ENCODE peak calls at places on chromosomes 1 and 21, in nine cellular contexts. O is tibial nerve, D is suprapubic skin, B is A549, H is K562, I is ovary, Q is breast epithelium, K is stomach, P is endothelial cell of umbilical vein. W is an unnamed sample.

GRCh38 chr1:176888471-176889032 is 276.0 kb downstream of the ASTN1 start:
- DNase-seq in P (no peak), O (no peak), Q (no peak), I (no peak), H (no peak), D (no peak), B (no peak), K (no peak), W (no peak)

GRCh38 chr1:244159646-244160045 is 108.6 kb downstream of the ZBTB18 start:
- DNase-seq in O (no peak), B (no peak), I (no peak), D (no peak), K (no peak), Q (no peak), P (no peak), H (no peak), W (no peak)

GRCh38 chr21:35525443-35525842 is 476.3 kb upstream of the RUNX1 start:
- DNase-seq in D (no peak), I (no peak), P (no peak), K (no peak), H (no peak), B (no peak), Q (no peak), O (no peak), W (no peak)

GRCh38 chr1:5370321-5370720 is 621.9 kb downstream of the NPHP4 start:
- DNase-seq in B (no peak), P (no peak), H (no peak), D (no peak), I (no peak), O (no peak), K (no peak), Q (no peak), W (no peak)

GRCh38 chr1:110440877-110441276 is 10.1 kb upstream of the PROK1 start:
- DNase-seq in Q (no peak), O (no peak), H (no peak), I (peak), D (no peak), P (no peak), B (no peak), K (no peak), W (no peak)

GRCh38 chr1:211828584-211829342 is 1.8 kb downstream of the LPGAT1 start:
- DNase-seq in P (no peak), H (no peak), K (no peak), B (no peak), D (no peak), Q (no peak), I (no peak), O (no peak), W (no peak)

GRCh38 chr1:52424757-52425265 is 20.4 kb downstream of the PRPF38A start:
- DNase-seq in P (no peak), D (no peak), O (no peak), I (no peak), B (no peak), Q (no peak), K (no peak), H (no peak), W (no peak)

GRCh38 chr1:18858070-18858688 is 1.3 kb downstream of the TAS1R2 start:
- DNase-seq in H (no peak), K (no peak), B (no peak), O (no peak), D (no peak), P (no peak), I (no peak), Q (no peak), W (no peak)

GRCh38 chr1:205480349-205481278 is 23.9 kb upstream of the CDK18 start:
- DNase-seq in D (no peak), B (no peak), Q (no peak), K (no peak), O (no peak), P (no peak), H (no peak), I (no peak), W (peak)

GRCh38 chr1:48493970-48494769 is 22.2 kb upstream of the SPATA6 start:
- DNase-seq in D (no peak), B (no peak), Q (no peak), O (no peak), K (no peak), P (peak), I (peak), H (no peak), W (no peak)

GRCh38 chr1:16371725-16372124 is 4.7 kb downstream of the SZRD1 start:
- DNase-seq in H (no peak), K (no peak), O (no peak), B (peak), D (no peak), P (peak), Q (no peak), I (no peak), W (no peak)

GRCh38 chr1:234564035-234565029 is 45.6 kb downstream of the IRF2BP2 start:
- DNase-seq in K (no peak), O (no peak), B (peak), P (peak), Q (peak), I (no peak), D (no peak), H (no peak), W (no peak)

GRCh38 chr21:41906770-41907169 is 27.6 kb upstream of the PRDM15 start:
- DNase-seq in H (no peak), K (no peak), O (no peak), P (no peak), I (no peak), Q (no peak), D (no peak), B (no peak), W (no peak)

GRCh38 chr1:168509875-168510594 is 33.8 kb downstream of the XCL2 start:
- DNase-seq in H (no peak), K (no peak), P (no peak), O (no peak), Q (no peak), D (no peak), I (no peak), B (no peak), W (no peak)

GRCh38 chr21:42474043-42474831 is 21.8 kb downstream of the RSPH1 start:
- DNase-seq in H (no peak), D (peak), K (peak), Q (no peak), I (no peak), P (peak), B (peak), O (no peak), W (peak)

GRCh38 chr1:31954607-31955283 is 16.6 kb upstream of the PTP4A2 start:
- DNase-seq in P (peak), B (peak), D (peak), K (peak), Q (peak), O (peak), H (peak), I (peak), W (peak)

GRCh38 chr1:65541161-65541560 is 120.7 kb downstream of the LEPR start:
- DNase-seq in O (no peak), D (no peak), K (no peak), I (no peak), P (no peak), B (no peak), Q (no peak), H (no peak), W (no peak)

GRCh38 chr1:173043253-173043652 is 7.5 kb downstream of the TNFSF18 start:
- DNase-seq in O (no peak), K (no peak), P (peak), H (no peak), D (no peak), I (no peak), B (peak), Q (no peak), W (no peak)

GRCh38 chr1:59999746-60000145 is 73.2 kb upstream of the CYP2J2 start:
- DNase-seq in I (no peak), O (no peak), B (no peak), D (no peak), P (no peak), K (no peak), H (no peak), Q (no peak), W (no peak)

GRCh38 chr1:234676103-234676594 is 66.2 kb upstream of the IRF2BP2 start:
- DNase-seq in H (peak), I (peak), Q (peak), D (peak), B (peak), K (peak), O (peak), P (peak), W (peak)

GRCh38 chr1:206933333-206933945 is 11.7 kb upstream of the FCMR start:
- DNase-seq in O (no peak), B (peak), H (peak), K (peak), Q (no peak), D (no peak), I (no peak), P (peak), W (no peak)

GRCh38 chr1:193434319-193434718 is 247.9 kb upstream of the B3GALT2 start:
- DNase-seq in H (no peak), K (no peak), I (no peak), P (peak), Q (no peak), B (no peak), D (no peak), O (no peak), W (no peak)

GRCh38 chr1:76901158-76901767 is 34.0 kb downstream of the ST6GALNAC5 start:
- DNase-seq in H (peak), Q (no peak), P (peak), D (no peak), O (no peak), I (peak), B (peak), K (no peak), W (no peak)

GRCh38 chr1:37042506-37042905 is 8.2 kb upstream of the GRIK3 start:
- DNase-seq in K (no peak), B (no peak), D (no peak), Q (no peak), P (no peak), O (no peak), I (no peak), H (no peak), W (no peak)

GRCh38 chr1:243482237-243483022 is 226.6 kb downstream of the SDCCAG8 start:
- DNase-seq in D (no peak), B (peak), I (peak), K (no peak), H (no peak), P (no peak), O (no peak), Q (no peak), W (no peak)

GRCh38 chr1:210252621-210253041 is 20.0 kb downstream of the SERTAD4 start:
- DNase-seq in Q (no peak), P (no peak), B (no peak), K (peak), I (no peak), D (peak), H (peak), O (no peak), W (peak)

GRCh38 chr1:203480084-203480483 is 4.5 kb downstream of the PRELP start:
- DNase-seq in I (peak), O (no peak), D (no peak), B (no peak), P (no peak), Q (no peak), H (no peak), K (no peak), W (no peak)

GRCh38 chr1:59699227-59699847 is 115.4 kb upstream of the HOOK1 start:
- DNase-seq in B (peak), D (no peak), O (no peak), P (peak), K (no peak), I (peak), H (peak), Q (no peak), W (peak)

GRCh38 chr1:195458365-195458764 is 1149.9 kb downstream of the KCNT2 start:
- DNase-seq in Q (no peak), B (no peak), P (no peak), K (no peak), I (no peak), O (no peak), H (no peak), D (no peak), W (no peak)

GRCh38 chr1:220127076-220127475 is 33.1 kb downstream of the IARS2 start:
- DNase-seq in K (no peak), D (no peak), H (no peak), I (no peak), B (no peak), P (no peak), Q (no peak), O (no peak), W (no peak)

GRCh38 chr1:231215676-231216385 is 25.2 kb upstream of the GNPAT start:
- DNase-seq in H (no peak), O (no peak), I (no peak), P (no peak), B (no peak), Q (no peak), K (no peak), D (no peak), W (no peak)

GRCh38 chr1:26788515-26788785 is 700 bp downstream of the PIGV start:
- DNase-seq in Q (no peak), B (no peak), H (no peak), O (no peak), K (no peak), D (no peak), I (no peak), P (no peak), W (no peak)

GRCh38 chr1:240344918-240345317 is 253.2 kb downstream of the FMN2 start:
- DNase-seq in D (no peak), K (no peak), P (no peak), H (no peak), Q (no peak), I (no peak), B (no peak), O (no peak), W (no peak)

GRCh38 chr1:108141604-108142003 is 58.5 kb downstream of the SLC25A24 start:
- DNase-seq in D (no peak), H (no peak), P (no peak), K (no peak), Q (no peak), B (no peak), I (no peak), O (no peak), W (no peak)

GRCh38 chr1:109655624-109656519 is at the start of gene GSTM4:
- DNase-seq in Q (peak), K (peak), P (peak), I (peak), O (peak), B (peak), D (peak), H (peak), W (peak)

GRCh38 chr1:12081648-12082396 is 18.7 kb downstream of the TNFRSF8 start:
- DNase-seq in P (no peak), O (no peak), B (no peak), D (no peak), I (no peak), Q (no peak), K (no peak), H (peak), W (no peak)
- TF ChIP-seq POLR2A in P (no peak), O (no peak), B (no peak), D (no peak), I (no peak), Q (no peak), K (no peak), H (peak), W (no peak)

GRCh38 chr1:10903826-10904225 is 107.4 kb upstream of the CASZ1 start:
- DNase-seq in B (no peak), D (no peak), O (no peak), H (no peak), K (no peak), P (no peak), I (no peak), Q (no peak), W (no peak)

GRCh38 chr1:10900691-10901090 is 104.2 kb upstream of the CASZ1 start:
- DNase-seq in O (no peak), H (no peak), D (no peak), P (no peak), Q (no peak), I (no peak), B (peak), K (no peak), W (no peak)

GRCh38 chr1:10903421-10903820 is 107.0 kb upstream of the CASZ1 start:
- DNase-seq in D (no peak), P (no peak), Q (no peak), B (no peak), I (no peak), O (no peak), H (no peak), K (no peak), W (no peak)

GRCh38 chr1:10901091-10901893 is 104.8 kb upstream of the CASZ1 start:
- DNase-seq in P (no peak), Q (peak), O (no peak), I (no peak), K (peak), H (no peak), B (no peak), D (no peak), W (no peak)

DNA sequence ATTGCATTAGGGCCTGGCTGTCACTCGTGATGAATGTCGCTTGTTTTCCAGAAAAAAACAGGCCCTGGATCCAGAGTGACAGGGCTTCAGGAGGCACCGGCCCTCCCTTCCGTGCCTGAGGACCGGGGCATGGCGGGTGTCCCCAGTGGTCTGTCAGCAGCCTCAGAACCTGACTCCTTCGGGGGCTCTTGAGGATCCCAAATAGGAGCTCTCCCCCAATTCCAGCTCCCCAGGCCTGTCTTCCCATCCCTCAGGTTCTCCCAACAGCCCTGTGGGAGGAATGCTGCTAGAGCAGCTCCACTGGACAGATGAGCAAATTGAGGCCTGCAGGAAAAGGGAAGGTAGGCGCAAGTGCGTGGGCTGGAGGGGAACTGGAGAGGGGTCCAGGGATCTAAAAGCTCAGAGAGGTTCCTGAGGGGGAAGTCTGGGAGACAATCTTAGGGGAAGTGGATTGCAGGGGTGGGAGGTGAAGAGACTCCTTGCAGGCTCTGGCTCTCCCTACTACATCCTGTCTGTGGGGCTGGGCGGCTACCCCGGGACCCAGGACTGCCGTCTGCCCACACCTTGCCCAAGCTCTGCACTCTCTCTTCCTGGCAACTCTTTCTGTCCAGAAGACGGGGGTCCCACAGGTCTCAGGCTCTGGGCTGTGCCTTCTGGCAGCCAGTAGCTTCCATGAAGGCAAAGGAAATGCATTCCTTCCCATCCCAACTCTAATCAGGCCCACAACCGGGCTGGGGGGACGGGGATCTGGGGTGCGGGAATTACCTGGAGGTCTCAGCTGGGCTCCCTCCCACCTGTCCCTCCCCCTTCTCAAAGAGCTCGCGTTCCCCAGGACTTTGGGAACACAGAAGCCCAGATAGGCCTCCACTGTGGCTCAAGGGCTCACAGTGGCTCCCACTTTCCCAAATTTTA is 105.7 kb upstream of the CASZ1 start:
- DNase-seq in P (no peak), Q (no peak), B (no peak), D (no peak), H (no peak), K (no peak), I (no peak), O (no peak), W (no peak)
- H3K4me3 ChIP-seq in P (no peak), Q (peak), B (no peak), D (no peak), H (no peak), K (no peak), I (no peak), O (no peak), W (no peak)

GRCh38 chr1:184693011-184693410 is 61.6 kb downstream of the EDEM3 start:
- DNase-seq in P (no peak), D (no peak), K (no peak), B (no peak), I (no peak), O (no peak), Q (no peak), H (no peak), W (no peak)
- H3K27ac ChIP-seq in P (no peak), D (no peak), K (no peak), B (no peak), I (no peak), O (no peak), Q (no peak), H (no peak), W (no peak)

GRCh38 chr1:12478612-12478985 is 139.4 kb downstream of the DHRS3 start:
- DNase-seq in I (no peak), P (no peak), O (no peak), D (no peak), H (peak), B (no peak), Q (no peak), K (no peak), W (peak)

GRCh38 chr1:12477301-12477700 is 140.7 kb downstream of the DHRS3 start:
- DNase-seq in O (no peak), I (no peak), B (no peak), K (no peak), P (no peak), D (no peak), Q (no peak), H (no peak), W (no peak)

GRCh38 chr1:12480031-12480430 is 138.0 kb downstream of the DHRS3 start:
- DNase-seq in I (no peak), O (no peak), B (no peak), Q (no peak), K (no peak), P (no peak), H (no peak), D (no peak), W (no peak)

GRCh38 chr1:12479311-12479710 is 138.7 kb downstream of the DHRS3 start:
- DNase-seq in O (no peak), P (no peak), B (no peak), I (no peak), K (no peak), D (no peak), Q (no peak), H (no peak), W (no peak)

GRCh38 chr1:12477936-12478611 is 139.9 kb downstream of the DHRS3 start:
- DNase-seq in O (peak), K (peak), D (peak), B (peak), I (peak), Q (peak), P (peak), H (peak), W (peak)
- TF ChIP-seq POLR2A in O (no peak), K (no peak), D (no peak), B (no peak), I (no peak), Q (no peak), P (no peak), H (peak), W (peak)